ENCODE peak calls at places on chromosomes 2 and 18, in ten cellular contexts. One of them, this sample, is unnamed.

GRCh38 chr2:48059975-48060374 is 153.7 kb upstream of the FBXO11 start:
- DNase-seq in NCI-H446 treated with DMSO at 0.1 percent for 48 hours: no peak
- DNase-seq in HEK293T: no peak
- DNase-seq in NCI-H226: no peak
- DNase-seq in SK-MEL-5: no peak
- DNase-seq in globus pallidus: no peak
- DNase-seq in T1000: no peak
- DNase-seq in GM03348: no peak
- DNase-seq in left ventricle myocardium superior: no peak
- DNase-seq in Calu3: no peak
- DNase-seq in this sample: no peak

GRCh38 chr2:133718688-133719201 is 150.5 kb upstream of the NCKAP5 start:
- DNase-seq in SK-MEL-5: no peak
- DNase-seq in globus pallidus: peak; percentile 68
- DNase-seq in NCI-H446 treated with DMSO at 0.1 percent for 48 hours: peak; percentile 77
- DNase-seq in left ventricle myocardium superior: peak; percentile 71
- DNase-seq in HEK293T: no peak
- DNase-seq in GM03348: peak; percentile 72
- DNase-seq in Calu3: no peak
- DNase-seq in NCI-H226: peak; percentile 72
- DNase-seq in T1000: no peak
- DNase-seq in this sample: peak; percentile 26

GRCh38 chr2:181471227-181471626 is 14.0 kb downstream of the ITGA4 start:
- DNase-seq in left ventricle myocardium superior: no peak
- DNase-seq in SK-MEL-5: no peak
- DNase-seq in globus pallidus: no peak
- DNase-seq in NCI-H446 treated with DMSO at 0.1 percent for 48 hours: no peak
- DNase-seq in Calu3: no peak
- DNase-seq in T1000: no peak
- DNase-seq in HEK293T: no peak
- DNase-seq in NCI-H226: no peak
- DNase-seq in GM03348: no peak
- DNase-seq in this sample: no peak

GRCh38 chr2:101793277-101793969 is 95.9 kb downstream of the MAP4K4 start:
- DNase-seq in SK-MEL-5: peak; percentile 59
- DNase-seq in globus pallidus: peak; percentile 78
- DNase-seq in NCI-H446 treated with DMSO at 0.1 percent for 48 hours: peak; percentile 71
- DNase-seq in left ventricle myocardium superior: peak; percentile 49
- DNase-seq in NCI-H226: no peak
- DNase-seq in GM03348: no peak
- DNase-seq in Calu3: no peak
- DNase-seq in HEK293T: no peak
- DNase-seq in T1000: no peak
- DNase-seq in this sample: no peak

GRCh38 chr2:215900203-215900611 is 113.1 kb downstream of the MREG start:
- DNase-seq in GM03348: peak; percentile 71
- DNase-seq in left ventricle myocardium superior: no peak
- DNase-seq in SK-MEL-5: no peak
- DNase-seq in Calu3: no peak
- DNase-seq in NCI-H226: peak; percentile 22
- DNase-seq in NCI-H446 treated with DMSO at 0.1 percent for 48 hours: no peak
- DNase-seq in globus pallidus: no peak
- DNase-seq in HEK293T: no peak
- DNase-seq in T1000: peak; percentile 16
- DNase-seq in this sample: peak; percentile 80

GRCh38 chr2:3512086-3512485 is 7.2 kb downstream of the ADI1 start:
- DNase-seq in T1000: no peak
- DNase-seq in NCI-H226: no peak
- DNase-seq in GM03348: no peak
- DNase-seq in NCI-H446 treated with DMSO at 0.1 percent for 48 hours: no peak
- DNase-seq in HEK293T: no peak
- DNase-seq in left ventricle myocardium superior: no peak
- DNase-seq in SK-MEL-5: no peak
- DNase-seq in globus pallidus: no peak
- DNase-seq in Calu3: no peak
- DNase-seq in this sample: no peak

GRCh38 chr18:51537487-51537886 is 340.0 kb upstream of the MEX3C start:
- DNase-seq in NCI-H446 treated with DMSO at 0.1 percent for 48 hours: peak; percentile 44
- DNase-seq in SK-MEL-5: peak; percentile 68
- DNase-seq in Calu3: peak; percentile 68
- DNase-seq in left ventricle myocardium superior: peak; percentile 57
- DNase-seq in T1000: no peak
- DNase-seq in globus pallidus: peak; percentile 82
- DNase-seq in NCI-H226: peak; percentile 43
- DNase-seq in GM03348: no peak
- DNase-seq in HEK293T: peak; percentile 16
- DNase-seq in this sample: no peak

GRCh38 chr2:229153307-229153706 is 117.8 kb downstream of the PID1 start:
- DNase-seq in NCI-H446 treated with DMSO at 0.1 percent for 48 hours: no peak
- DNase-seq in globus pallidus: no peak
- DNase-seq in NCI-H226: no peak
- DNase-seq in T1000: no peak
- DNase-seq in GM03348: no peak
- DNase-seq in Calu3: no peak
- DNase-seq in SK-MEL-5: no peak
- DNase-seq in HEK293T: no peak
- DNase-seq in left ventricle myocardium superior: no peak
- DNase-seq in this sample: no peak

GRCh38 chr18:79418642-79419041 is 22.9 kb downstream of the NFATC1 start:
- DNase-seq in HEK293T: no peak
- DNase-seq in GM03348: no peak
- DNase-seq in left ventricle myocardium superior: peak; percentile 17
- DNase-seq in Calu3: no peak
- DNase-seq in NCI-H226: no peak
- DNase-seq in SK-MEL-5: no peak
- DNase-seq in NCI-H446 treated with DMSO at 0.1 percent for 48 hours: no peak
- DNase-seq in globus pallidus: no peak
- DNase-seq in T1000: no peak
- DNase-seq in this sample: no peak

GRCh38 chr2:189698020-189698887 is 23.8 kb downstream of the ANKAR start:
- DNase-seq in HEK293T: no peak
- DNase-seq in GM03348: peak; percentile 40
- DNase-seq in left ventricle myocardium superior: no peak
- DNase-seq in Calu3: no peak
- DNase-seq in globus pallidus: peak; percentile 52
- DNase-seq in NCI-H226: peak; percentile 20
- DNase-seq in NCI-H446 treated with DMSO at 0.1 percent for 48 hours: no peak
- DNase-seq in T1000: no peak
- DNase-seq in SK-MEL-5: peak; percentile 74
- DNase-seq in this sample: peak; percentile 86

GRCh38 chr18:58054041-58054733 is 10.2 kb downstream of the NEDD4L start:
- DNase-seq in T1000: no peak
- DNase-seq in globus pallidus: no peak
- DNase-seq in GM03348: peak; percentile 24
- DNase-seq in HEK293T: no peak
- DNase-seq in SK-MEL-5: no peak
- DNase-seq in left ventricle myocardium superior: no peak
- DNase-seq in NCI-H226: peak; percentile 40
- DNase-seq in Calu3: peak; percentile 32
- DNase-seq in NCI-H446 treated with DMSO at 0.1 percent for 48 hours: no peak
- DNase-seq in this sample: peak; percentile 66

GRCh38 chr2:64019975-64020281 is 700 bp upstream of the VPS54 start:
- DNase-seq in NCI-H226: no peak
- DNase-seq in globus pallidus: no peak
- DNase-seq in left ventricle myocardium superior: no peak
- DNase-seq in GM03348: no peak
- DNase-seq in NCI-H446 treated with DMSO at 0.1 percent for 48 hours: no peak
- DNase-seq in T1000: no peak
- DNase-seq in Calu3: no peak
- DNase-seq in SK-MEL-5: no peak
- DNase-seq in HEK293T: no peak
- DNase-seq in this sample: no peak

GRCh38 chr2:18991177-18992168 is 366.9 kb downstream of the OSR1 start:
- DNase-seq in HEK293T: no peak
- DNase-seq in T1000: peak; percentile 56
- DNase-seq in NCI-H446 treated with DMSO at 0.1 percent for 48 hours: peak; percentile 89
- DNase-seq in NCI-H226: peak; percentile 89
- DNase-seq in globus pallidus: peak; percentile 31
- DNase-seq in Calu3: peak; percentile 80
- DNase-seq in left ventricle myocardium superior: peak; percentile 65
- DNase-seq in SK-MEL-5: peak; percentile 10
- DNase-seq in GM03348: peak; percentile 68
- DNase-seq in this sample: peak; percentile 84

GRCh38 chr2:39981877-39982276 is 202.8 kb upstream of the THUMPD2 start:
- DNase-seq in NCI-H446 treated with DMSO at 0.1 percent for 48 hours: peak; percentile 21
- DNase-seq in T1000: no peak
- DNase-seq in globus pallidus: no peak
- DNase-seq in HEK293T: no peak
- DNase-seq in SK-MEL-5: no peak
- DNase-seq in NCI-H226: no peak
- DNase-seq in Calu3: no peak
- DNase-seq in GM03348: no peak
- DNase-seq in left ventricle myocardium superior: no peak
- DNase-seq in this sample: peak; percentile 74

GRCh38 chr18:36756262-36756661 is 72.5 kb downstream of the TPGS2 start:
- DNase-seq in NCI-H446 treated with DMSO at 0.1 percent for 48 hours: peak; percentile 27
- DNase-seq in NCI-H226: no peak
- DNase-seq in T1000: no peak
- DNase-seq in Calu3: no peak
- DNase-seq in globus pallidus: no peak
- DNase-seq in GM03348: peak; percentile 82
- DNase-seq in left ventricle myocardium superior: no peak
- DNase-seq in SK-MEL-5: no peak
- DNase-seq in HEK293T: no peak
- DNase-seq in this sample: peak; percentile 78

GRCh38 chr2:21070322-21071257 is 26.7 kb upstream of the APOB start:
- DNase-seq in GM03348: peak; percentile 4
- DNase-seq in HEK293T: no peak
- DNase-seq in left ventricle myocardium superior: no peak
- DNase-seq in Calu3: no peak
- DNase-seq in SK-MEL-5: no peak
- DNase-seq in NCI-H446 treated with DMSO at 0.1 percent for 48 hours: no peak
- DNase-seq in globus pallidus: no peak
- DNase-seq in T1000: no peak
- DNase-seq in NCI-H226: no peak
- DNase-seq in this sample: no peak

GRCh38 chr2:42095923-42096408 is 48.1 kb downstream of the PKDCC start:
- DNase-seq in NCI-H446 treated with DMSO at 0.1 percent for 48 hours: peak; percentile 25
- DNase-seq in T1000: peak; percentile 50
- DNase-seq in globus pallidus: peak; percentile 74
- DNase-seq in left ventricle myocardium superior: peak; percentile 81
- DNase-seq in GM03348: peak; percentile 67
- DNase-seq in HEK293T: peak; percentile 49
- DNase-seq in NCI-H226: peak; percentile 14
- DNase-seq in Calu3: peak; percentile 68
- DNase-seq in SK-MEL-5: peak; percentile 87
- DNase-seq in this sample: peak; percentile 93

GRCh38 chr2:113716291-113716690 is 40.2 kb downstream of the SLC35F5 start:
- DNase-seq in left ventricle myocardium superior: no peak
- DNase-seq in SK-MEL-5: no peak
- DNase-seq in NCI-H446 treated with DMSO at 0.1 percent for 48 hours: no peak
- DNase-seq in NCI-H226: peak; percentile 77
- DNase-seq in GM03348: peak; percentile 29
- DNase-seq in Calu3: no peak
- DNase-seq in T1000: no peak
- DNase-seq in globus pallidus: no peak
- DNase-seq in HEK293T: no peak
- DNase-seq in this sample: peak; percentile 21

GRCh38 chr2:175111200-175111657 is 56.8 kb downstream of the ATF2 start:
- DNase-seq in GM03348: peak; percentile 58
- DNase-seq in NCI-H226: no peak
- DNase-seq in globus pallidus: peak; percentile 37
- DNase-seq in HEK293T: peak; percentile 36
- DNase-seq in T1000: no peak
- DNase-seq in SK-MEL-5: peak; percentile 66
- DNase-seq in NCI-H446 treated with DMSO at 0.1 percent for 48 hours: no peak
- DNase-seq in Calu3: no peak
- DNase-seq in left ventricle myocardium superior: no peak
- DNase-seq in this sample: peak; percentile 78

GRCh38 chr2:57450170-57450569 is 596.4 kb upstream of the VRK2 start:
- DNase-seq in Calu3: no peak
- DNase-seq in GM03348: no peak
- DNase-seq in NCI-H446 treated with DMSO at 0.1 percent for 48 hours: no peak
- DNase-seq in T1000: no peak
- DNase-seq in SK-MEL-5: no peak
- DNase-seq in left ventricle myocardium superior: no peak
- DNase-seq in NCI-H226: no peak
- DNase-seq in HEK293T: no peak
- DNase-seq in globus pallidus: no peak
- DNase-seq in this sample: no peak

GRCh38 chr2:190961918-190962487 is 52.0 kb downstream of the STAT1 start:
- DNase-seq in NCI-H226: peak; percentile 70
- DNase-seq in left ventricle myocardium superior: no peak
- DNase-seq in GM03348: no peak
- DNase-seq in globus pallidus: no peak
- DNase-seq in Calu3: no peak
- DNase-seq in T1000: no peak
- DNase-seq in NCI-H446 treated with DMSO at 0.1 percent for 48 hours: no peak
- DNase-seq in HEK293T: no peak
- DNase-seq in SK-MEL-5: no peak
- DNase-seq in this sample: no peak

GRCh38 chr2:143802242-143802641 is 673.0 kb downstream of the ARHGAP15 start:
- DNase-seq in SK-MEL-5: no peak
- DNase-seq in NCI-H226: no peak
- DNase-seq in NCI-H446 treated with DMSO at 0.1 percent for 48 hours: no peak
- DNase-seq in GM03348: no peak
- DNase-seq in T1000: no peak
- DNase-seq in left ventricle myocardium superior: no peak
- DNase-seq in globus pallidus: no peak
- DNase-seq in Calu3: peak; percentile 24
- DNase-seq in HEK293T: no peak
- DNase-seq in this sample: peak; percentile 52

GRCh38 chr18:13252696-13253410 is 34.3 kb downstream of the LDLRAD4 start:
- DNase-seq in HEK293T: no peak
- DNase-seq in globus pallidus: peak; percentile 73
- DNase-seq in left ventricle myocardium superior: no peak
- DNase-seq in NCI-H226: no peak
- DNase-seq in T1000: no peak
- DNase-seq in SK-MEL-5: no peak
- DNase-seq in NCI-H446 treated with DMSO at 0.1 percent for 48 hours: no peak
- DNase-seq in Calu3: no peak
- DNase-seq in GM03348: no peak
- DNase-seq in this sample: no peak

GRCh38 chr18:55588001-55588875 is at the start of gene TCF4:
- DNase-seq in NCI-H446 treated with DMSO at 0.1 percent for 48 hours: peak; percentile 62
- DNase-seq in Calu3: no peak
- DNase-seq in HEK293T: peak; percentile 26
- DNase-seq in GM03348: peak; percentile 68
- DNase-seq in NCI-H226: no peak
- DNase-seq in left ventricle myocardium superior: peak; percentile 79
- DNase-seq in SK-MEL-5: peak; percentile 17
- DNase-seq in T1000: no peak
- DNase-seq in globus pallidus: peak; percentile 71
- DNase-seq in this sample: peak; percentile 79

GRCh38 chr2:174573621-174574081 is 24.0 kb downstream of the WIPF1 start:
- DNase-seq in HEK293T: no peak
- DNase-seq in SK-MEL-5: peak; percentile 84
- DNase-seq in Calu3: no peak
- DNase-seq in NCI-H446 treated with DMSO at 0.1 percent for 48 hours: no peak
- DNase-seq in left ventricle myocardium superior: peak; percentile 44
- DNase-seq in T1000: no peak
- DNase-seq in GM03348: no peak
- DNase-seq in globus pallidus: no peak
- DNase-seq in NCI-H226: no peak
- DNase-seq in this sample: no peak

GRCh38 chr2:17749753-17750438 is 3.7 kb downstream of the SMC6 start:
- DNase-seq in globus pallidus: no peak
- DNase-seq in Calu3: no peak
- DNase-seq in left ventricle myocardium superior: no peak
- DNase-seq in HEK293T: no peak
- DNase-seq in SK-MEL-5: no peak
- DNase-seq in NCI-H446 treated with DMSO at 0.1 percent for 48 hours: no peak
- DNase-seq in NCI-H226: no peak
- DNase-seq in T1000: no peak
- DNase-seq in GM03348: no peak
- DNase-seq in this sample: no peak

GRCh38 chr2:200300065-200300464 is 6.4 kb upstream of the SPATS2L start:
- DNase-seq in NCI-H226: no peak
- DNase-seq in globus pallidus: no peak
- DNase-seq in T1000: no peak
- DNase-seq in Calu3: no peak
- DNase-seq in left ventricle myocardium superior: no peak
- DNase-seq in NCI-H446 treated with DMSO at 0.1 percent for 48 hours: no peak
- DNase-seq in SK-MEL-5: no peak
- DNase-seq in GM03348: no peak
- DNase-seq in HEK293T: no peak
- DNase-seq in this sample: no peak

GRCh38 chr2:150081775-150082517 is 405.5 kb downstream of the RND3 start:
- DNase-seq in SK-MEL-5: no peak
- DNase-seq in GM03348: no peak
- DNase-seq in HEK293T: no peak
- DNase-seq in NCI-H226: no peak
- DNase-seq in T1000: no peak
- DNase-seq in NCI-H446 treated with DMSO at 0.1 percent for 48 hours: no peak
- DNase-seq in Calu3: no peak
- DNase-seq in left ventricle myocardium superior: no peak
- DNase-seq in globus pallidus: no peak
- DNase-seq in this sample: peak; percentile 66

This sample was measured in adipocyte.